ENCODE peak calls at places on chromosome 6, in eight cellular contexts. R, C, W, J, Q, G, X and A are unnamed samples.

GRCh38 chr6:98828210-98828798 is 6.1 kb upstream of the POU3F2 start:
- DNase-seq in R (no peak), C (no peak), W (no peak), J (no peak), Q (no peak), G (no peak), X (no peak), A (no peak)

GRCh38 chr6:89597988-89598387 is 40.6 kb downstream of the LYRM2 start:
- DNase-seq in R (no peak), C (no peak), W (no peak), J (no peak), Q (no peak), G (peak; percentile 73), X (no peak), A (no peak)

GRCh38 chr6:150354754-150355571 is 13.8 kb upstream of the IYD start:
- DNase-seq in R (no peak), C (no peak), W (no peak), J (no peak), Q (no peak), G (no peak), X (no peak), A (no peak)

GRCh38 chr6:38708483-38708882 is 5.5 kb upstream of the GLO1 start:
- DNase-seq in R (no peak), C (no peak), W (no peak), J (no peak), Q (no peak), G (no peak), X (no peak), A (no peak)

GRCh38 chr6:107318100-107318736 is 141.1 kb downstream of the PDSS2 start:
- DNase-seq in R (no peak), C (no peak), W (peak; percentile 9), J (peak; percentile 14), Q (no peak), G (peak; percentile 84), X (peak; percentile 23), A (peak; percentile 4)

GRCh38 chr6:110561708-110562107 is 85.3 kb upstream of the SLC22A16 start:
- DNase-seq in R (no peak), C (no peak), W (no peak), J (no peak), Q (no peak), G (no peak), X (no peak), A (no peak)

GRCh38 chr6:3293271-3294155 is 34.8 kb downstream of the PSMG4 start:
- DNase-seq in R (no peak), C (no peak), W (no peak), J (no peak), Q (no peak), G (no peak), X (no peak), A (no peak)

GRCh38 chr6:149293244-149293643 is 24.3 kb upstream of the TAB2 start:
- DNase-seq in R (no peak), C (no peak), W (no peak), J (no peak), Q (no peak), G (no peak), X (no peak), A (no peak)

GRCh38 chr6:40807484-40807883 is 220.3 kb upstream of the LRFN2 start:
- DNase-seq in R (no peak), C (no peak), W (no peak), J (no peak), Q (no peak), G (no peak), X (no peak), A (no peak)

GRCh38 chr6:102799051-102799450 is 1405.5 kb downstream of the GRIK2 start:
- DNase-seq in R (no peak), C (no peak), W (no peak), J (no peak), Q (no peak), G (no peak), X (no peak), A (no peak)

GRCh38 chr6:158251565-158251964 is 60.7 kb upstream of the TULP4 start:
- DNase-seq in R (no peak), C (no peak), W (no peak), J (no peak), Q (no peak), G (no peak), X (no peak), A (no peak)

GRCh38 chr6:114364295-114364694 is 21.5 kb upstream of the HS3ST5 start:
- DNase-seq in R (no peak), C (no peak), W (no peak), J (no peak), Q (peak; percentile 15), G (no peak), X (no peak), A (no peak)

GRCh38 chr6:169252805-169253189 is 849 bp downstream of the THBS2 start:
- DNase-seq in R (no peak), C (no peak), W (peak; percentile 36), J (no peak), Q (no peak), G (no peak), X (no peak), A (no peak)

GRCh38 chr6:45645302-45645701 is 267.6 kb upstream of the SUPT3H start:
- DNase-seq in R (no peak), C (no peak), W (no peak), J (no peak), Q (no peak), G (no peak), X (no peak), A (no peak)

GRCh38 chr6:33898771-33899170 is 95.0 kb upstream of the MLN start:
- DNase-seq in R (no peak), C (no peak), W (no peak), J (no peak), Q (no peak), G (no peak), X (no peak), A (no peak)

GRCh38 chr6:42120895-42121865 is 21.2 kb downstream of the C6orf132 start:
- DNase-seq in R (no peak), C (no peak), W (no peak), J (no peak), Q (no peak), G (no peak), X (no peak), A (no peak)

GRCh38 chr6:126546771-126547170 is 206.9 kb downstream of the CENPW start:
- DNase-seq in R (no peak), C (no peak), W (no peak), J (no peak), Q (peak; percentile 8), G (no peak), X (no peak), A (no peak)

GRCh38 chr6:163387317-163387716 is 27.2 kb upstream of the QKI start:
- DNase-seq in R (no peak), C (no peak), W (no peak), J (no peak), Q (no peak), G (no peak), X (no peak), A (no peak)

GRCh38 chr6:167005350-167006159 is 6.4 kb downstream of the CEP43 start:
- DNase-seq in R (no peak), C (no peak), W (no peak), J (no peak), Q (no peak), G (no peak), X (no peak), A (no peak)

GRCh38 chr6:114108119-114109002 is 137.4 kb upstream of the HDAC2 start:
- DNase-seq in R (peak; percentile 39), C (no peak), W (peak; percentile 42), J (peak; percentile 28), Q (no peak), G (peak; percentile 58), X (peak; percentile 79), A (no peak)

GRCh38 chr6:7628479-7628878 is 38.5 kb downstream of the SNRNP48 start:
- DNase-seq in R (no peak), C (no peak), W (no peak), J (no peak), Q (no peak), G (no peak), X (no peak), A (no peak)